ENCODE peak calls at places on chromosomes 5 and 9, in four cellular contexts. K, F, T and P are unnamed samples.

GRCh38 chr5:14399054-14399657 is 182.4 kb upstream of the OTULINL start:
- DNase-seq in F (peak), K (peak), T (peak), P (peak)

GRCh38 chr9:71647094-71647591 is 121.2 kb downstream of the CEMIP2 start:
- DNase-seq in T (peak), F (peak), K (no peak), P (peak)

GRCh38 chr5:151750121-151750520 is 8.3 kb downstream of the ATOX1 start:
- DNase-seq in K (no peak), T (no peak), F (no peak), P (no peak)

GRCh38 chr9:111957856-111958631 is 61.4 kb downstream of the UGCG start:
- DNase-seq in K (no peak), T (peak), F (peak), P (peak)

GRCh38 chr9:74373348-74373747 is 123.8 kb upstream of the RORB start:
- DNase-seq in T (no peak), K (no peak), F (no peak), P (no peak)

GRCh38 chr9:115232375-115232774 is 114.4 kb upstream of the TNC start:
- DNase-seq in T (no peak), F (no peak), K (no peak), P (no peak)

GRCh38 chr5:169299651-169300467 is 1.1 kb downstream of the SLIT3 start:
- DNase-seq in F (no peak), T (no peak), K (no peak), P (no peak)

GRCh38 chr9:99326112-99326916 is 104.2 kb downstream of the SEC61B start:
- DNase-seq in F (no peak), T (no peak), K (no peak), P (no peak)

GRCh38 chr9:72633966-72634365 is 112.6 kb downstream of the TMC1 start:
- DNase-seq in T (peak), K (no peak), F (peak), P (peak)

GRCh38 chr9:91729558-91729842 is 220.5 kb downstream of the ROR2 start:
- DNase-seq in K (no peak), T (no peak), F (peak), P (no peak)

GRCh38 chr9:108083160-108083559 is 593.6 kb upstream of the KLF4 start:
- DNase-seq in K (peak), T (no peak), F (no peak), P (no peak)

DNA sequence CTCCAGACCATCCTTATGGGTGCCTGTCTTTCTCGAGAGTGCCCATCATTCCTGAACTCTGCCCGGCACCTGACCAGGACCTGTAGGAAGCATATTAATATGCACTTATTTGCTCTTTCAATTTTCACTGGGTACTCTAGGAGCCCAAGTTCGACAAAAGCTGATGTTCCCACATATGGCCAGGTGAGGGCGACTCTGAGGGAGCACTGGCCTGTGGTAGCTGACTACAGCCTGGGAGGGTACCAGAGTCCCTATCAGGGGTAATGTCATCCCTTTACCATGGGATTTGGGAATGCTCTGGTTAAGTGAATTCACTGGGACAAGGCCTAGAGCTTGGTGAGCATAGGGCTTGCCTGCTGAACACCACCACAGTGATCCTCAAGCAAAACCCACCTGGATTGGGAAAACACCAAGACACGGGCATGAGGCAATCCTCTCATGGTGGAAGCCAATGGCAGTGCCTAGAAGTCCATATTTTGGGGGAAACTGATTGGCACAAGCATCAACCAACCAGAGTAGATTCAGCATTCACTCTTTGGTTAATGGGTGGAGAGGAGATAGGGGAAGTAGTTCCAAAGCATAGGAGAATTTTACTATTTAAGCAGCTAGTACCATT is 112.2 kb downstream of the MTX3 start:
- DNase-seq in T (no peak), K (peak), F (no peak), P (no peak)
- TF ChIP-seq CTCF in T (peak), K (peak), F (peak), P (peak)

GRCh38 chr5:177302354-177303110 is 987 bp downstream of the RAB24 start:
- DNase-seq in F (no peak), K (peak), T (no peak), P (no peak)
- TF ChIP-seq CTCF in F (no peak), K (peak), T (no peak), P (no peak)

DNA sequence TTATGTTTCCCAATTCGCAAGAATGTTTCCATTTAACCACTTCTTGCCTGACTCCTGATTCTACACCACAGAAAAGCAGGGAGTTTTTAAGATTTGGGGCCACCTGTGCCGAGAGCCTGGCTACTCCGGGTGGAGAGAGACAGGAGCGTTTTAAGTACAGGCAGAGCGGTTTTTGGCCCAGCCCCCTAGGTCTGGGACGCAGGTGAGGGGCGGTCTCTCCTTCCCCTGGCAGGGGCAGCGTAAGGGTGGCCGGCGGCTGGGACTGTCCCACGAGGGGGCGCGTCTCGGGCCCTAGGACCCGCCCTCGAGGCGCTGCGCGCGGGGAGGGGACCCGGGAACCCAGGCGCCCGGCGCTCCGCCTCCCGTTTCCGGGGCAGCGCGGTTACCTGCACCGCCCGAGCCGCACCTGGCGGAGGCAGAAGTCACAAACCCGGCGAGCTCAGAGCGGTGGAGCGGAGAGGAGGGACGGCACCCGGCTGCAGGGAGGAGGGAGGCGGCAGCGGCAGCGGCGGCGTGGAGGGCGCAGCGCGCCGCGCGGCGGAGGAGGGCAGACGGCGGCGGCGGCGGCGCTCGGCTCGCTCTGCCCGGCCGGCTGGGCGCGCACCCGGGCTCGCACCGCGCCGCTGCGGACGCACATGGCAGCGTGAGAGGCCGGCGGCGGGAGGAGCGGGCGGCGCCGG is at the start of gene WWC1:
- DNase-seq in K (peak), T (no peak), F (peak), P (no peak)
- TF ChIP-seq CTCF in K (peak), T (peak), F (peak), P (no peak)

DNA sequence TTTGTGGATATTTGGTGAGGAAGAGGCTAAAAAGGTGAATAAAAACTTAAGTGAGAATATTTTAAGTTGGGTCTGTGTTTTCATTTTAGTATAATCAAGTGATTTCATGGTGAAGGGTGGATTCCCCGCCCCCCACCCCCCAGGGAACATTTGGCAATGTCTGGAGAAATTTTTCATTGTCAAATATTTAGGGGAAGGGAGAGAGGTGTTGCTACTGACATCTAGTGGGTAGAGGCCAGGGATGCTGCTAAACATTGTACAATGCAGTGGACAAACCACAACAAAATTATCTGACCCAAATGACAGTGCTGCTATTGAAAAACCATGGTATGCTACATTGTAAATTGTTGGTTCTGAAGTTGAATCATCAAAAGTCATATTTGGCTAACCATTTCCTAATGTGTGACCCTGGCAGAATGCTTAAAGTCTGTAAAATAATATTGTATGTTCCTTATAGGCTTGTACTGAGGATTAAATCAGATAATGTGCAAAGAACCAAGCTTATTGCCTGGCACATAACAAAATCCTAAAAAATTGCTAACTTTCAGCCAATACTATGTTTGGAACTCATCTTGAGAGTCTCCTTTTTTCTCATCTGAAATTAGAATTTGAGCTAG is 5.6 kb downstream of the C5orf24 start:
- DNase-seq in T (peak), K (peak), F (peak), P (peak)
- TF ChIP-seq CTCF in T (peak), K (peak), F (peak), P (peak)

GRCh38 chr5:25119654-25120053 is 474.9 kb upstream of the CDH10 start:
- DNase-seq in F (no peak), T (peak), K (peak), P (no peak)
- TF ChIP-seq CTCF in F (no peak), T (peak), K (peak), P (no peak)

DNA sequence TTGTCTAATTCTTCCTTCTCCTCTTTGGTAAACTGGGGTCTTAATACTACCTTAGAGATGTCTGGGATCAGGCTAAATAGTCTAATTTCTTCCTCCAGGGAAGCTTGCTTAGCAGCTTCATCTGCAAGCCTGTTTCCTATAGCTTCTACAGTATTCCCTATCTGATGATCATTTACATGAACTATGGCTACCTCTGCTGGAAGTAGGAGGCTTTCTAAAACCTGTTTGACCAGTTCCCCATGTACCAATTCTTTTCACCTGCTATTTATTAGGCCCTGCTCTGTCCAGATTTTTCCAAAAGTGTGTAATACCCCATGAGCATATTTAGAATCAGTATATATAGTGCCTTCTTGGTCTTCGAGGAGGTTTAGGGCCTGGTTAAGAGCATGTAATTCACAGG is 619.8 kb downstream of the HINT1 start:
- DNase-seq in K (no peak), T (no peak), F (no peak), P (no peak)
- TF ChIP-seq CTCF in K (no peak), T (no peak), F (no peak), P (no peak)

DNA sequence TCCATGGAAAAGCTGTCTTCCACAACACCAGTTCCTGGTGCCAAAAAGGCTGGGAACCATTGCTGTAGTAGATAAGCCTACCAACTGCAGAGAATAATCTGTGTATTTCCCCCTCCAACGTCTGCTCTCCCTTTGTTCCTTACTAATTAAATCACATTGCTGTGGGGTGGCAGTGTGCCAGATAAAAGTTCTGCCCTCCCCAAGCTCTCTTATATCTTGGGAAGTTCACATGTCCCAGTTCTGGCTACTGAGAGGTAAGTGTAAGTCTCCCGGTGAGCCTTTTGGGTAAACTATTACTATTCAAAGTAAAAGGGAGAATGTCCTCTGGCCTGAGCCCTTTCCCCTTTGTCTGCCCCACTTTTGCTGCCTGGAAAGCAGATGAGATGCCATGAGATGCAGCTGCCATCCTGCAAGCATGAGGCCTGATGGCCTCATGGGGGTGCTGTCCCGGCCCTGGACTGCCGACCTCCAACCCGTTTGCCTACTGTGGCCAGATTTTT is 14.7 kb downstream of the ENC1 start:
- DNase-seq in T (peak), F (no peak), K (peak), P (peak)
- TF ChIP-seq CTCF in T (peak), F (no peak), K (peak), P (peak)

GRCh38 chr9:130626249-130626982 is 38.0 kb upstream of the PRDM12 start:
- DNase-seq in T (no peak), K (no peak), F (no peak), P (no peak)
- TF ChIP-seq CTCF in T (no peak), K (no peak), F (no peak), P (peak)